ENCODE peak calls at places on chromosomes 1 and 21, in nine cellular contexts. L, E, K, Q, T, X, Z, W and N are unnamed samples.

GRCh38 chr1:23423415-23424170 is 955 bp downstream of the TCEA3 start:
- DNase-seq in L (no peak), E (no peak), K (peak; percentile 53), Q (no peak), T (no peak), X (no peak), Z (peak; percentile 76), W (peak; percentile 13), N (no peak)

GRCh38 chr1:225471453-225472301 is 43.8 kb upstream of the LBR start:
- DNase-seq in L (no peak), E (no peak), K (no peak), Q (no peak), T (no peak), X (no peak), Z (no peak), W (no peak), N (no peak)

GRCh38 chr1:205041998-205042910 is 758 bp upstream of the CNTN2 start:
- DNase-seq in L (no peak), E (no peak), K (no peak), Q (no peak), T (no peak), X (no peak), Z (no peak), W (no peak), N (no peak)

GRCh38 chr1:243731301-243731891 is 118.6 kb downstream of the AKT3 start:
- DNase-seq in L (no peak), E (no peak), K (no peak), Q (no peak), T (no peak), X (peak; percentile 64), Z (no peak), W (no peak), N (no peak)

GRCh38 chr1:48232722-48233121 is 10.2 kb downstream of the SLC5A9 start:
- DNase-seq in L (no peak), E (no peak), K (no peak), Q (no peak), T (no peak), X (no peak), Z (no peak), W (no peak), N (no peak)

GRCh38 chr21:45590246-45590725 is 48.0 kb upstream of the SLC19A1 start:
- DNase-seq in L (no peak), E (no peak), K (peak; percentile 21), Q (peak; percentile 69), T (peak; percentile 65), X (peak; percentile 19), Z (peak; percentile 88), W (peak; percentile 74), N (peak; percentile 46)

GRCh38 chr21:31184462-31184861 is 146.2 kb upstream of the KRTAP19-8 start:
- DNase-seq in L (no peak), E (no peak), K (no peak), Q (peak; percentile 68), T (peak; percentile 40), X (no peak), Z (no peak), W (peak; percentile 70), N (no peak)

GRCh38 chr1:60281360-60281932 is 207.9 kb upstream of the C1orf87 start:
- DNase-seq in L (peak; percentile 89), E (peak; percentile 27), K (peak; percentile 63), Q (no peak), T (peak; percentile 16), X (peak; percentile 30), Z (peak; percentile 55), W (peak; percentile 29), N (no peak)

GRCh38 chr1:157968503-157968902 is 24.9 kb upstream of the KIRREL1 start:
- DNase-seq in L (no peak), E (peak; percentile 87), K (no peak), Q (no peak), T (no peak), X (peak; percentile 85), Z (no peak), W (no peak), N (no peak)

GRCh38 chr1:21818661-21819060 is 6.6 kb downstream of the LDLRAD2 start:
- DNase-seq in L (no peak), E (no peak), K (no peak), Q (peak; percentile 17), T (no peak), X (no peak), Z (peak; percentile 70), W (peak; percentile 10), N (no peak)

GRCh38 chr1:245859510-245860114 is 647.5 kb downstream of the SMYD3 start:
- DNase-seq in L (no peak), E (no peak), K (no peak), Q (no peak), T (no peak), X (peak; percentile 84), Z (no peak), W (no peak), N (no peak)